ENCODE peak calls at places on chromosomes 16 and 17, in four cellular contexts. W, U, A and R are unnamed samples.

GRCh38 chr16:28218109-28218508 is 6.3 kb upstream of the XPO6 start:
- DNase-seq in W (peak), U (no peak), A (no peak), R (peak)

GRCh38 chr16:20940864-20941634 is 40.5 kb downstream of the LYRM1 start:
- DNase-seq in W (no peak), A (no peak), U (no peak), R (no peak)

GRCh38 chr17:38868095-38868967 is 1.5 kb upstream of the LASP1 start:
- DNase-seq in A (no peak), W (peak), U (peak), R (peak)

GRCh38 chr16:47851026-47851610 is 304.7 kb downstream of the ABCC12 start:
- DNase-seq in A (peak), U (no peak), W (no peak), R (no peak)

GRCh38 chr17:64097196-64097936 is 32.6 kb downstream of the ERN1 start:
- DNase-seq in W (no peak), A (no peak), U (no peak), R (no peak)

GRCh38 chr16:3249451-3249850 is 7.0 kb downstream of the MEFV start:
- DNase-seq in A (no peak), W (no peak), U (no peak), R (no peak)

GRCh38 chr16:22933173-22933572 is 119.2 kb downstream of the HS3ST2 start:
- DNase-seq in A (no peak), W (no peak), U (no peak), R (no peak)

GRCh38 chr16:27382187-27382855 is 19.7 kb upstream of the IL21R start:
- DNase-seq in A (no peak), U (no peak), W (no peak), R (no peak)

GRCh38 chr16:1351582-1352362 is at the start of the genes GNPTG and TSR3:
- DNase-seq in U (peak), A (peak), W (peak), R (peak)

GRCh38 chr17:80421381-80422090 is 6.6 kb downstream of the ENDOV start:
- DNase-seq in A (peak), W (no peak), U (no peak), R (no peak)

GRCh38 chr16:1150511-1150982 is 2.4 kb upstream of the CACNA1H start:
- DNase-seq in U (no peak), W (peak), A (no peak), R (peak)

GRCh38 chr17:12603566-12603965 is 62.1 kb upstream of the MYOCD start:
- DNase-seq in U (no peak), W (no peak), A (no peak), R (no peak)

GRCh38 chr16:85612801-85613608 is at the start of gene GSE1:
- DNase-seq in A (peak), W (peak), U (peak), R (peak)

GRCh38 chr17:14933676-14934075 is 331.4 kb downstream of the PMP22 start:
- DNase-seq in W (no peak), A (no peak), U (no peak), R (no peak)

GRCh38 chr16:65744401-65744800 is 622.1 kb upstream of the CDH5 start:
- DNase-seq in W (no peak), A (no peak), U (no peak), R (no peak)

GRCh38 chr17:41810659-41811548 is 845 bp downstream of the P3H4 start:
- DNase-seq in U (no peak), W (no peak), A (peak), R (no peak)

GRCh38 chr17:80899402-80900268 is 92.0 kb upstream of the CHMP6 start:
- DNase-seq in A (peak), W (peak), U (no peak), R (peak)

GRCh38 chr16:72501739-72502653 is 330.0 kb upstream of the PMFBP1 start:
- DNase-seq in U (peak), W (peak), A (peak), R (peak)

GRCh38 chr17:56896968-56897359 is 16.9 kb downstream of the TRIM25 start:
- DNase-seq in W (no peak), A (no peak), U (no peak), R (no peak)

GRCh38 chr16:1264257-1265089 is 8.6 kb downstream of the TPSD1 start:
- DNase-seq in U (no peak), W (no peak), A (no peak), R (no peak)

GRCh38 chr16:81720973-81721907 is 57.9 kb upstream of the PLCG2 start:
- DNase-seq in U (no peak), A (no peak), W (no peak), R (no peak)
- TF ChIP-seq PBX3 in U (no peak), A (no peak), W (no peak), R (no peak)

GRCh38 chr17:31320791-31321190 is 631 bp downstream of the EVI2A start:
- DNase-seq in A (peak), W (no peak), U (no peak), R (no peak)

GRCh38 chr17:31323551-31323950 is 2.1 kb upstream of the EVI2A start:
- DNase-seq in A (no peak), W (no peak), U (no peak), R (no peak)

GRCh38 chr17:31321971-31322370 is 549 bp upstream of the EVI2A start:
- DNase-seq in A (no peak), U (no peak), W (no peak), R (no peak)

GRCh38 chr17:31320231-31320630 is 1.2 kb downstream of the EVI2A start:
- DNase-seq in U (no peak), A (no peak), W (no peak), R (no peak)

DNA sequence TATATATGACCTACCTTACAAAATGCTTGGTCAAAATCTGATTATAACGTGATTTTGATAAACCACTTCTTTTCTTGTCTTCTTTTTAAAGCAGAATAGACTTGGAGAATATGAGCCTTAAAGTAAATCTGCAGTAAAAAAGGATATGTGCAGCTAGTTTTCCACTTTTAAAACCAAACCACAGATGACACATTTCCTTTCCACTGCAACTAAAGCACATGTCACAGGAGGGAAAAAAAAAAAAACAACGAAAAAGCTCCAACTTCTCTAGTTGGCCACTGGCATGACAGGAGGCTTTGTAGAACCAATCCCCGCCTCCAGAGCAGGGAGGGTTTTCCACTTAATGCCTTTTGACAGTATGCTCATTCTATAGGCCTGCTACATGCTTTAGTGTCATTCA is at the start of gene EVI2A:
- DNase-seq in A (no peak), U (peak), W (no peak), R (no peak)
- TF ChIP-seq PBX3 in A (peak), U (no peak), W (no peak), R (no peak)

DNA sequence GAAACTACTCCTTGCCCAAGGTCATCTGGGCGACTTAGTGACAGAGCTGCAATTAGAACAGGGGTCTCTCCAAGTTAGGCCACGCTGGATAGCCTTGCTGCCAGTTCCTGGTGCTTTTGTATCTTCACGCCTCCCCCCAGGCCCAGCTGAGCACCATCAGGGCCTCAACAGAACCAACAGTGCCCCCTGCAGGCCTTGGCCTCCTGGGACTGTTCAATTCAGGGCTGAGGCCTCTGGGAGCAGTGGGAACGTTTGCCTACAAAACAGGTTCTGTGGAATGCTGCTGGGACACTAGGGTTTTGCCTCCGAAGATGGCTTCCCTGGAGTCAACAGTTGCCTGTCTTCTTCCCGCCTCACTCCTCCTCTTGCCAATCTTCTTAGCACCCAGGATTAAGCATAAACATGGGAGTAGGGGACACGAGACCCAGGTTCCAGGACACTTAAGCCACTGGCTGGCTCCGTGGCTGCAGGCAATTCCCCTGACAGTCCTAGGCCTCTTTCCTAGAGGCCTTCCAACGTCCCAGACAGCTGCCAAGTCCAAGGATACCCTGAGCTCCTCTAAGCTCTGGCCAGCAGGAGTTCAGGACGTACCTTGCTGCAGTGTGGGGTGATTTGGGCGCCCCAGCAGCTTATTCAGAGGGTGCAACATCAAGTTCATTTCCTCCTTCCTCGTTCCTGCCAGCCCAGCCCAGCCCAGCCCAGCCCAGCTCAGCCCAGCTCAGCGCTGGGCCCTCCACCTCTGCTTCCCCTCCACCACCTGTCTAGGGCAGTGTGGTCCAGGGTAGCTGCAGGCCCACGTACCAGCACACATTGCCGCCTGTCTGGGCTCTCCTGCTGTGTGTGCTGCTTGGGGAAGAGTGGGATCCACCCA is 246.6 kb upstream of the RPL38 start:
- DNase-seq in W (peak), A (peak), U (no peak), R (peak)
- TF ChIP-seq PBX3 in W (no peak), A (no peak), U (no peak), R (no peak)

DNA sequence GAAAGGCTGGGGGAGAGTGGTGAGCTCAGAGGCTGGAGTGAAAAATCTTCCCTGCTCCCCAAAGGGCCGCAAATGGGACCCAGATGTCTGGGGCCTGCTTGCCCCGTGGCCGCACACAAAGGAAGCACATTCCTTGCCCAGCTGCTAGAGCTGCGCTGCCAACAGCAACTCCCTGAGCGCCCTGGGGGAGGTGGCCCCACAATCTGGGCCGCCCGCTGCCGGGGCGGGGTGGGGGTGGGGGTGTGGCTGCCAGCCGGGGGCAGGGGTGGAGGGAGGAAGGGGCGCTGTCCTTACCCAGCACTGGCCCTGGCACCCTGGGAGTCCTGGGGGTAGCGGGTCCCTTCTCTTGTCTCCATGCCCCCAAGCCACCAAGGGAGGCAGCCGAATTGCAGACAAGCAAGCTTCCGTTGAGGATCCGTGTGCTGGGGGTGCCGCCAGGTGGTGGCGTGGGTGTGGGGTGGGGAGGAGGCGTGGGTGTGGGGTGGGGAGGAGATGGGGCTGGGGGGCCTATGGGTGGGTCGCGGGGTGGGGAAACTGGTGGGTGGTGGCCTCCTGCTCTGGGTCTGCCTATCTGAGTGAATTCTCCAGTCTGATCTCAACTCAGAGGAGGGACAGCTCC is 48.4 kb upstream of the PABPN1L start:
- DNase-seq in A (no peak), U (no peak), W (no peak), R (no peak)
- TF ChIP-seq PBX3 in A (no peak), U (no peak), W (no peak), R (no peak)

GRCh38 chr16:89913408-89914387 is 5.0 kb upstream of the MC1R start:
- DNase-seq in U (no peak), A (no peak), W (no peak), R (no peak)
- TF ChIP-seq PBX3 in U (no peak), A (no peak), W (no peak), R (no peak)

DNA sequence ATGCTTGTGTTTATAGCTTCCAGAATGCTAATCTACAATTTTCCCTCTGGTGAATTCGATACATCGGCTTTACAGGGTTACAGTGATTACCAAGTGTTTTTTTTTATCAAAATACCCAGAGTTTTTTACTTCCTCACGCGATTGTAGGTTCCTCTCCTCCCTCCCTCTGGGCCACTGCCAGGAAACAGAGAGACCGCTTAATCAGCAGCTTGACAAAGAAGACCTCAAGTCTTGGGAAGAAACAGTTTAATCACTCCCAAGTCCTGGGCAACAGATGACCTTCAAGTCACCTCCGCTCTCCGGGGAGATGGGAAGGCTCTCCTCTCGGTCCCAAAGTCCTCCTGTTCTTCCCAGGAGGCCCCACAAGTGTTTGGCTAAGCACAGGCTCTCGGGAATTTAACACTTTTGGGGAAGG is 23.5 kb downstream of the SMTNL2 start:
- DNase-seq in U (no peak), W (no peak), A (no peak), R (no peak)
- TF ChIP-seq PBX3 in U (no peak), W (no peak), A (no peak), R (no peak)

GRCh38 chr16:87414251-87414680 is 22.1 kb downstream of the MAP1LC3B start:
- DNase-seq in U (no peak), W (no peak), A (no peak), R (no peak)
- TF ChIP-seq PBX3 in U (no peak), W (no peak), A (no peak), R (no peak)

DNA sequence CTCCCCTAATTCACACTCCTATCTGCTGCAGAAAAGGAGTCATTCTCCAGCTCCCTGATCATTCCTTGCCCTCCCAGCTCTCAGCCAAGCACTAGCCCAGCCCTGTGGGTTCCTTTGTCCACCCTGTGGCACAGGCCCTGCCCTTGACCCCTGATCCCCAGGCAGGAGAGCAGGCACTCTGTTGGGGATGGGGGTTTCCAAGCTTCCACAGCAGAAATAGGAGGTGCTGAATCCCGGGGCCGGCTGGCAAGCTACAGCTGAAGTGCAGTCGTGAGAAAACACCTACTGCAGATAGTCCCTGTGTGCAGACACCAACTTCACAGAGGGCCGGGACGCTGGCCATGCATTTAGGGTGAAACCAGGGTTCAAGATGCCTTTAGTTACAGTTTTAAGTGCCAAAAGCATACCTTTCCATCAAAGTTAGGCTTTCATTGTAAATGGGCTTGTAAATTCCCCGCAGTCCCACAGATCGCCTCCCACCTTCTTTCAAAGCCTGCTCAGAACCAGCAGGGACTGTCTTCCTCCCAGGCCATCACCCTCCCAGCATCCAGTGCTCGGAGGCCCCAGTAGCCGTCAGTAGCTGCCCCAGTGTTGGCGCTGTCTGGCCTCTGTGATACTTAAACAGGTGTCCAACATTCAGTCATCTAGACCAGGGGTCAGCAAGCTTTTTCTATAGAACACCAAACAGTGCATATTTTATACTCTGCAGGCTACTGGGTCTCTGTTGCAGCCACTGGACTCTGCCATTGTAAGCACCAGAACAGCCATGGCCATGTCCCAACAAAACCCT is 10.6 kb downstream of the CPSF4L start:
- DNase-seq in U (no peak), W (no peak), A (no peak), R (no peak)
- TF ChIP-seq PBX3 in U (no peak), W (no peak), A (no peak), R (no peak)

GRCh38 chr16:11296351-11296705 is 15.2 kb upstream of the PRM1 start:
- DNase-seq in W (no peak), U (no peak), A (no peak), R (no peak)

GRCh38 chr16:11298143-11298900 is 17.2 kb upstream of the PRM1 start:
- DNase-seq in A (no peak), W (no peak), U (no peak), R (no peak)

GRCh38 chr16:11296706-11297491 is 15.8 kb upstream of the PRM1 start:
- DNase-seq in U (peak), W (no peak), A (no peak), R (peak)

GRCh38 chr16:11295672-11296071 is 14.5 kb upstream of the PRM1 start:
- DNase-seq in W (no peak), U (no peak), A (no peak), R (no peak)

GRCh38 chr16:11297492-11298142 is 16.5 kb upstream of the PRM1 start:
- DNase-seq in W (no peak), U (peak), A (peak), R (peak)
- TF ChIP-seq PBX3 in W (no peak), U (peak), A (no peak), R (no peak)

DNA sequence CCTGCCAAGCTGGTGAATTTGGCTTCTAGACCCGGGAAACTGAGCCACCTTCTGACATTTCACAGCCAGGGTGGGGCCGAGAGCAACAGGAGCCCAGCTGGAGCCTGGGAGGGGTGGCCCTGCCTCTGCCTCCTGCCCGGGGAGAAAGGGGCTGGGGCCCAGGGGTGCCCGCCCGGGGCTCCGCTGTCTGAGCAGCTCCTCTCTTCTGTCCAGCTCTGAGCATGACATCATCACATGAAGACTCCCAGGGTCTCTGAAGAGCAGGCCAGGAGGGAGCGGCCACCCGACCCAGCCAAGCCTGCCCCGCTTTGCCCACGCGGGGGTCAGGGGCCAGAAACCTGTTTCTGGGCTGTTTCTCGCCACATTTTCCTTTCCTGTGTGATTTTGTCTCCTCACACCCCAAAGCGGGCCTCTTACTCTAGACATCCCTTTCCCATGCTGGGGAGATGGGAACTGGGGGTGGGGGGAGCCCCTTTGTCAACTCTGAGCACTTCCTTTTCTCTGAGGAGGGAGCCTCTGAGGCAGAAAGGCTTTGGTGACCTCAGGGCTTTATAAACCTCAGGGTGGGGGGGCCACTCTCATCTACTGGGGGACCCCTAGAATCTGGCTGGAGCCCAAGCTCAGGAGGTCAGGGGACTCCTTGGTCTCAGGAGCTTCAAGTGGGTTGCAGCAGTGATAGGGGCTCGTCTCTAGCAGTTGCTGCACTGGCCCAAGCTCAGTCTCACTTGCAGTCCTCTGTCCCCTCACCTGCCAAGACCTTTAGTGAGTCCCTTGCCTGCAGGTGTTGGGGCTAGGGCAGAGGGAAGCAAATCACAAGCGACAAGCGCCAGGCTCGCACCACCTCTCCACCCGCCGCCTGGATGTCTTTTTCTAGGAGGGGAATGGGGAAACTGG is 7.6 kb downstream of the UBALD2 start:
- DNase-seq in A (no peak), W (no peak), U (no peak), R (no peak)
- TF ChIP-seq PBX3 in A (no peak), W (no peak), U (peak), R (no peak)